ENCODE peak calls at places on chromosomes 1 and 21, in seven cellular contexts. D is gastrocnemius medialis, N is spleen, W is uterus, O is H54, Q is transverse colon, F is suprapubic skin. E is an unnamed sample.

GRCh38 chr1:2098839-2099785 is 48.9 kb downstream of the PRKCZ start:
- DNase-seq in D (no peak), N (no peak), W (no peak), O (no peak), Q (no peak), F (no peak), E (no peak)

GRCh38 chr1:64624446-64624766 is 120.5 kb upstream of the RAVER2 start:
- DNase-seq in D (no peak), N (no peak), W (no peak), O (no peak), Q (no peak), F (no peak), E (no peak)

GRCh38 chr1:21552715-21553114 is 43.5 kb downstream of the ALPL start:
- DNase-seq in D (no peak), N (no peak), W (no peak), O (peak), Q (no peak), F (no peak), E (no peak)

GRCh38 chr1:37255111-37255795 is 219.1 kb upstream of the ZC3H12A start:
- DNase-seq in D (no peak), N (no peak), W (no peak), O (no peak), Q (no peak), F (no peak), E (peak)

GRCh38 chr1:2874207-2875165 is 73.0 kb upstream of the TTC34 start:
- DNase-seq in D (no peak), N (no peak), W (no peak), O (no peak), Q (no peak), F (no peak), E (no peak)

GRCh38 chr1:66370462-66370907 is 163.5 kb upstream of the SGIP1 start:
- DNase-seq in D (no peak), N (no peak), W (no peak), O (no peak), Q (no peak), F (no peak), E (no peak)

GRCh38 chr1:10429868-10430215 is 391 bp upstream of the CENPS start:
- DNase-seq in D (no peak), N (no peak), W (no peak), O (no peak), Q (peak), F (no peak), E (no peak)

GRCh38 chr1:230228234-230228897 is 161.3 kb downstream of the GALNT2 start:
- DNase-seq in D (no peak), N (no peak), W (no peak), O (no peak), Q (no peak), F (no peak), E (no peak)

GRCh38 chr1:230425252-230426061 is 675 bp downstream of the PGBD5 start:
- DNase-seq in D (no peak), N (no peak), W (no peak), O (no peak), Q (no peak), F (no peak), E (peak)

GRCh38 chr1:40315239-40315794 is 1.8 kb downstream of the COL9A2 start:
- DNase-seq in D (peak), N (peak), W (peak), O (no peak), Q (peak), F (peak), E (peak)

GRCh38 chr21:25422610-25423608 is 184.4 kb downstream of the MRPL39 start:
- DNase-seq in D (no peak), N (no peak), W (no peak), O (no peak), Q (no peak), F (no peak), E (no peak)

GRCh38 chr1:228848406-228848805 is 113.1 kb downstream of the RHOU start:
- DNase-seq in D (no peak), N (no peak), W (no peak), O (no peak), Q (no peak), F (no peak), E (peak)

GRCh38 chr1:17207966-17208418 is 3.1 kb downstream of the PADI1 start:
- DNase-seq in D (no peak), N (no peak), W (no peak), O (peak), Q (no peak), F (no peak), E (peak)

GRCh38 chr1:19081218-19081893 is 124.9 kb upstream of the IFFO2 start:
- DNase-seq in D (peak), N (no peak), W (no peak), O (no peak), Q (peak), F (no peak), E (no peak)

GRCh38 chr1:118074101-118074500 is 110.9 kb downstream of the SPAG17 start:
- DNase-seq in D (no peak), N (no peak), W (no peak), O (no peak), Q (no peak), F (no peak), E (no peak)

GRCh38 chr1:6447818-6448748 is 17.9 kb downstream of the TNFRSF25 start:
- DNase-seq in D (no peak), N (no peak), W (no peak), O (no peak), Q (peak), F (no peak), E (peak)

GRCh38 chr1:214314178-214314843 is 33.4 kb downstream of the SMYD2 start:
- DNase-seq in D (no peak), N (no peak), W (no peak), O (no peak), Q (no peak), F (no peak), E (no peak)

GRCh38 chr1:12387641-12388040 is 157.8 kb downstream of the VPS13D start:
- DNase-seq in D (no peak), N (no peak), W (no peak), O (no peak), Q (no peak), F (no peak), E (no peak)

GRCh38 chr1:111903858-111904449 is 85.5 kb downstream of the KCND3 start:
- DNase-seq in D (no peak), N (no peak), W (no peak), O (no peak), Q (no peak), F (no peak), E (no peak)

GRCh38 chr1:197787056-197787455 is 11.8 kb upstream of the DENND1B start:
- DNase-seq in D (no peak), N (no peak), W (no peak), O (no peak), Q (no peak), F (no peak), E (no peak)

GRCh38 chr21:29586696-29587095 is 288.0 kb downstream of the BACH1 start:
- DNase-seq in D (no peak), N (no peak), W (no peak), O (no peak), Q (no peak), F (no peak), E (no peak)

GRCh38 chr1:9653195-9653782 is 1.8 kb downstream of the PIK3CD start:
- DNase-seq in D (no peak), N (no peak), W (no peak), O (no peak), Q (no peak), F (no peak), E (no peak)

GRCh38 chr1:152907686-152908601 is at the start of gene IVL:
- DNase-seq in D (no peak), N (no peak), W (no peak), O (no peak), Q (no peak), F (no peak), E (no peak)

GRCh38 chr1:75615664-75616435 is 4.9 kb upstream of the SLC44A5 start:
- DNase-seq in D (no peak), N (peak), W (peak), O (peak), Q (peak), F (no peak), E (no peak)

GRCh38 chr1:162389021-162389818 is 7.7 kb downstream of the C1orf226 start:
- DNase-seq in D (no peak), N (no peak), W (no peak), O (no peak), Q (no peak), F (no peak), E (no peak)

GRCh38 chr21:42360317-42360716 is 6.0 kb downstream of the TFF1 start:
- DNase-seq in D (no peak), N (peak), W (no peak), O (no peak), Q (no peak), F (no peak), E (no peak)

GRCh38 chr1:189369612-189370011 is 1108.1 kb downstream of the BRINP3 start:
- DNase-seq in D (no peak), N (no peak), W (no peak), O (no peak), Q (no peak), F (no peak), E (no peak)

GRCh38 chr1:31501505-31501904 is 74.8 kb upstream of the TINAGL1 start:
- DNase-seq in D (no peak), N (no peak), W (no peak), O (no peak), Q (no peak), F (no peak), E (no peak)

GRCh38 chr1:51792864-51793263 is 85.7 kb downstream of the NRDC start:
- DNase-seq in D (no peak), N (no peak), W (no peak), O (peak), Q (no peak), F (no peak), E (no peak)

DNA sequence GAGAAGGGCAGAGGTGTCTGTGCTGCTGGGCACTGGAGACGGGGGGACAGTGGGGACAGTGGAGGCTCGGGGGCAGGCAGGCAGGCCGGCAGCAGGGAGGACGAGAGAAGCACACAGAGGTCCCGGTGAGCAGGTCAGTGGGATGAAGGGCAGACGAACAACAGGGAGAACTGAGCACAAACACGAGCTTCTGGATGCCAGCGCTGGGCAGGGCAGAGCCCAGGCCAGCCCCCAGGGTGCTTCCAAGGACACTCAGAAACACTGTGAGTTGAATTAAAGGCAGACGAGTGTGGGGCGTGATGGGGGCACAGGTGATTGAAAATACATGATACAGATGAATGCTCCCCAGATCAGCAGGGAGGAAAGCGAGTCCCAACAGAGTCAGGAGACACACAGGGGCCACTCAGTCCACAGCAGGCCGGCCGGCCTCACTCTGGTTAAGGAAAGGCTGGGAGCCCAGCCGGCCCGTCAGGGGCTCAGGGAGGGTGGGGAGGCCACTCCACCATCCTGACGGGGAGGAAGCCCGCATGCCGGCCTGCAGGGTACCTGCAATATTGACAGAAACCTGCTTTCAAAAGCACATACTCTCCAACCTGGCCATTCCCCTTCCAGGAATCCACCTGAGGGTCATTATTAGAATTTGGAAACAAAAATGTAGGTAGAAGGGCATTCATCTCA is 14.1 kb downstream of the SLC19A1 start:
- DNase-seq in D (no peak), N (peak), W (no peak), O (no peak), Q (peak), F (peak), E (no peak)
- TF ChIP-seq POLR2A in D (no peak), N (no peak), W (no peak), O (no peak), Q (no peak), F (no peak), E (no peak)

DNA sequence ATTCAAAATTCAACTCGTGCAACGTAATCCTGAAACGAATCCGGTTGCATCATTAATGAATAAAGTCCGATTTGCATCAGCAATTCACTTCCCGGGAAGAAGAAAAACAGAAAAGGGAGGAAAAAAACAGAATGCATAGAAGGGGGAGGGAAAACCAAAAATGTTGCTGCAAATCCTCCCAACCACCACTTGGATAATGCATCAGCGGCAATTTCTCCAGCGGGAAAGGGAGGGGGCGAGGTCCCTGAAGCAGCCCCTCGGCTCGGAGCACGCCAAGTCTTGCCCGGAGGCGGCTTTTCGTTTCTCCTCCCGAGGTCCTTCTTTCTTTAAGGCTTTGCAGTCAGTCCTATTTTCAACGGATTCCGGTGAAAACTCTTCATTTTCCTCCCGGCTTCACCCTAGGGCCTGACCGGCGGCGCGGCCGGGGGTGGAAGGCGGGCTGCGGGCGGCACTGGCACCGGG is 720 bp downstream of the CDC42BPA start:
- DNase-seq in D (peak), N (no peak), W (peak), O (peak), Q (peak), F (peak), E (peak)
- TF ChIP-seq POLR2A in D (no peak), N (no peak), W (no peak), O (no peak), Q (no peak), F (no peak), E (no peak)

DNA sequence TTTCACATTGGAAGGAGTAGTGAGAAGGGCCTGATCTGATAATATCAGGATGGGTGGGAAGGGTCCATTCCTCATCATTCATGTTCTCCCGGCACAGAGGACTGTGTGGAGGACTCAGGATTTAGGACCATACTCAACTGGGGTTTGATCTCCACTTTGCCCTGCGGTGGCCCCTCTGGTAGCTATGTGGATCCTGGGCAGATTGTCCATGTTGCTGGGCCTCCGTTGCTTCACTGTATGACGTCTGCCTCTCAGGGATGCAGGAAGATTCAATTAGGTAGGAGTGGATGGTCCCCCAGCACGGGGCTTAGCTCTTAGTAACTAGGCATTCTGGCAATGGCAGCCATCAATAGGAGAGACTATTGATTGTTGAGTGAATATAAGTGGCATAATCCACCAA is 2.3 kb downstream of the ETS2 start:
- DNase-seq in D (no peak), N (no peak), W (no peak), O (no peak), Q (peak), F (no peak), E (no peak)
- TF ChIP-seq POLR2A in D (peak), N (no peak), W (no peak), O (no peak), Q (peak), F (no peak), E (no peak)

GRCh38 chr1:23695667-23696066 is 4.1 kb downstream of the RPL11 start:
- DNase-seq in D (no peak), N (no peak), W (no peak), O (no peak), Q (no peak), F (no peak), E (no peak)

GRCh38 chr1:23693599-23693998 is 2.0 kb downstream of the RPL11 start:
- DNase-seq in D (no peak), N (no peak), W (no peak), O (no peak), Q (no peak), F (no peak), E (no peak)

GRCh38 chr1:23692308-23692871 is 784 bp downstream of the RPL11 start:
- DNase-seq in D (no peak), N (no peak), W (no peak), O (no peak), Q (no peak), F (no peak), E (no peak)

GRCh38 chr1:23694371-23694770 is 2.8 kb downstream of the RPL11 start:
- DNase-seq in D (no peak), N (no peak), W (no peak), O (no peak), Q (no peak), F (no peak), E (no peak)

GRCh38 chr1:23691499-23692307 is at the start of gene RPL11:
- DNase-seq in D (peak), N (peak), W (peak), O (peak), Q (peak), F (peak), E (peak)
- TF ChIP-seq POLR2A in D (peak), N (peak), W (peak), O (peak), Q (peak), F (peak), E (peak)

DNA sequence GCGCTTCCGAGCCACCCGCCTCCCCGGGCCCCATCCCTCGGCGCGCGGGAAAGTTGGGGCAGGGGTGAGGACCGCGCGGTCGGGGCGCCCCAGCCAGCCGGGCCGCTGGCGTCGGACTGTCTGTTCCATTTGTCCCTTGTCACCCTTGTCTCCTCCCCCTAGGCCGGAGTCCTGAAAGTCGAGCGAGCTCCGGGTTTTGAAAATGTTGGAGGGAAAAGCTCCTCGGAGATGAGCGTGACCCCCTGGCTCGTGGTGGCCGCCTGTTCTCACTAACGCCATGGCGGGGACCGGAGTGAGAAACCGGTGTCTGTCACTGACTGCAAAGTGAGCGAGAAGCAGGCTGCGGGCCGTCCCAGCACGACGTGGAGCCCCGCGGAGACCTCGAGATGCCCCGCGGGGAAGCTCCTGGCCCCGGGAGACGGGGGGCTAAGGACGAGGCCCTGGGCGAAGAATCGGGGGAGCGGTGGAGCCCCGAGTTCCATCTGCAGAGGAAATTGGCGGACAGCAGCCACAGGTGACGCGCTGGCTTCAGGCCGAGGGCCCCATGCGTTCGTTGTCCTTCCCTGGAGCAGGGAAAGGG is 491 bp downstream of the PER3 start:
- DNase-seq in D (peak), N (peak), W (no peak), O (no peak), Q (peak), F (peak), E (peak)
- TF ChIP-seq POLR2A in D (no peak), N (no peak), W (no peak), O (no peak), Q (no peak), F (peak), E (no peak)

DNA sequence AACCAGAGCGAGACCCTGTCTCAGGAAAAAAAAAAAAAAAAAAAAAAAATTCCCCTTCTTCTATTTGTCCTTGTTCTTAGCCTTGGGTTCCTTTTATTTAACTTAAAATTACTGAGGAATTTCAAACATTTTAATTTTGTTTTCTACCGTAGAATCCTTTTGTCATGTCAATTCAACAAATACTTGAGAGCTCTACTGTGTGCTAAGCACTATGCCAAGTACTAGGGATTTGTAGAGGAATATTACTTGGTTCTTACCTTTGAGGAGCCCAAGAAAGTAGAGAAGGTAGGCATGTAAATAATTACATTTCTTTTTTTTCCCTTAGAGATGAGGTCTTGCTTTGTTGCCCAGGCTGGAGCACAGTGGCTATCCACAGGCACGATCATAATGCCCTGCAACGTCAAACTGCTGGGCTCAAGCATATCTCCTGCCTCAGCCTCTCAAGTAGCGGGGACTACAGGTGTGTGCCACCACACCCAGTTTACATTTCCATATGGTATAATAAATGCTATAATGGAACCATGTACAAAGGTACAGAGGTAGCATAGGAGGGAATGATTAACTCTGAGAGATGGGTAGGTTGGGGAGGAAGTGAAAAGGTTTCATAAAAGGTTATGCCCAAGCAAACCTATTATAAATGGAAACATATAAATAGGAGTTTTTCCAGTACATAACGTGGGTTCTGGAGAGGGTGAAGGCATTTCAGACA is 104.0 kb downstream of the ATG4C start:
- DNase-seq in D (no peak), N (no peak), W (no peak), O (no peak), Q (no peak), F (no peak), E (no peak)
- TF ChIP-seq POLR2A in D (no peak), N (no peak), W (no peak), O (no peak), Q (no peak), F (no peak), E (no peak)

DNA sequence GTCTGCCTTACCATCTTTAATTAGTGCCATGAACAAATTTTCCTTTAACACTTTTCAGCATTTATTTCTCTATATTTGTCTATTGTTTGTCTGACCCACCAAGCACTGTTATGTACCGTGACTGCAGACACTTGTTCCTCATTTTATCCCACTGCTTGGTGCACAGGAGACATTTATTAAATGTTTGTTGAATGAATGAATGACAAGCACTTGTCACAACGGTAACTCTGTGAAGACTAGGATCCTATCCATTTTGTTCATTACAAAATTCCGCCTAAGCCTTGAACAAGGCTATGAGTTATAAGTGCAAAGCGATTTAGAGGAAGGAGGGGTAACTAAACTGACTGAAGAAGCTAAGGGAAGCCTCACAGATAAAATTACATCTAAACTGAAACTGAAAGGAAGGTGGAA is 379 bp upstream of the STRIP1 start:
- DNase-seq in D (no peak), N (no peak), W (no peak), O (no peak), Q (no peak), F (no peak), E (no peak)
- TF ChIP-seq POLR2A in D (no peak), N (no peak), W (no peak), O (no peak), Q (no peak), F (no peak), E (no peak)

E was measured in H1.